ENCODE peak calls at places on chromosomes 13 and 19, in nine cellular contexts. T is suprapubic skin, M is GM23338, Y is nephron progenitor cell, L is breast epithelium, Q is astrocyte of the spinal cord, X is cardiac muscle cell, J is IMR-90, B is mesothelial cell of epicardium. G is an unnamed sample.

GRCh38 chr19:54105796-54106195 is 3.1 kb downstream of the NDUFA3 start:
- DNase-seq in Q (no peak), Y (no peak), M (no peak), T (no peak), X (no peak), B (no peak), J (no peak), L (no peak), G (no peak)

GRCh38 chr19:5106361-5106760 is 137.4 kb downstream of the KDM4B start:
- DNase-seq in M (no peak), Q (no peak), T (no peak), J (no peak), B (no peak), L (no peak), X (no peak), Y (no peak), G (no peak)

GRCh38 chr19:6674868-6675305 is 4.9 kb upstream of the TNFSF14 start:
- DNase-seq in T (no peak), M (peak), Y (peak), X (peak), L (peak), B (no peak), Q (peak), J (peak), G (peak)

GRCh38 chr13:62906896-62907295 is 1491.2 kb upstream of the PCDH20 start:
- DNase-seq in X (no peak), T (no peak), B (no peak), L (no peak), Q (no peak), Y (no peak), M (no peak), J (no peak), G (no peak)

GRCh38 chr19:36489920-36490415 is 607 bp upstream of the ZNF566 start:
- DNase-seq in T (peak), B (no peak), L (peak), Y (peak), J (peak), X (peak), Q (no peak), M (peak), G (peak)

GRCh38 chr19:52946322-52947310 is 16.1 kb downstream of the ZNF816 start:
- DNase-seq in J (peak), Y (peak), L (peak), B (no peak), X (peak), T (peak), M (peak), Q (peak), G (no peak)

GRCh38 chr13:39777527-39778061 is 122.1 kb downstream of the COG6 start:
- DNase-seq in Y (no peak), B (no peak), M (peak), Q (peak), L (no peak), T (no peak), X (peak), J (peak), G (peak)

GRCh38 chr13:76754414-76754813 is 131.8 kb downstream of the KCTD12 start:
- DNase-seq in M (no peak), B (no peak), X (peak), J (peak), Y (no peak), L (no peak), Q (peak), T (no peak), G (peak)

GRCh38 chr19:47143322-47144073 is 12.9 kb downstream of the SAE1 start:
- DNase-seq in L (no peak), J (no peak), T (no peak), Y (no peak), M (no peak), B (no peak), Q (no peak), X (no peak), G (no peak)

GRCh38 chr19:13339869-13340268 is 166.4 kb downstream of the CACNA1A start:
- DNase-seq in L (no peak), X (no peak), T (no peak), Q (no peak), J (no peak), M (peak), B (no peak), Y (no peak), G (no peak)

GRCh38 chr19:35468637-35469036 is 20.6 kb downstream of the FFAR2 start:
- DNase-seq in Q (no peak), J (no peak), B (no peak), M (peak), Y (peak), X (peak), T (no peak), L (no peak), G (peak)
- TF ChIP-seq CTCF in Q (peak), J (peak), B (peak), M (peak), Y (peak), X (peak), T (peak), L (peak), G (peak)

GRCh38 chr13:71977028-71977427 is 110.0 kb upstream of the DACH1 start:
- DNase-seq in Q (no peak), X (no peak), B (no peak), T (no peak), Y (no peak), M (no peak), J (no peak), L (no peak), G (no peak)

GRCh38 chr13:71979616-71980015 is 112.6 kb upstream of the DACH1 start:
- DNase-seq in Y (peak), T (no peak), M (peak), X (no peak), Q (peak), J (no peak), L (no peak), B (no peak), G (no peak)
- TF ChIP-seq CTCF in Y (peak), T (no peak), M (peak), X (no peak), Q (peak), J (no peak), L (no peak), B (no peak), G (no peak)

DNA sequence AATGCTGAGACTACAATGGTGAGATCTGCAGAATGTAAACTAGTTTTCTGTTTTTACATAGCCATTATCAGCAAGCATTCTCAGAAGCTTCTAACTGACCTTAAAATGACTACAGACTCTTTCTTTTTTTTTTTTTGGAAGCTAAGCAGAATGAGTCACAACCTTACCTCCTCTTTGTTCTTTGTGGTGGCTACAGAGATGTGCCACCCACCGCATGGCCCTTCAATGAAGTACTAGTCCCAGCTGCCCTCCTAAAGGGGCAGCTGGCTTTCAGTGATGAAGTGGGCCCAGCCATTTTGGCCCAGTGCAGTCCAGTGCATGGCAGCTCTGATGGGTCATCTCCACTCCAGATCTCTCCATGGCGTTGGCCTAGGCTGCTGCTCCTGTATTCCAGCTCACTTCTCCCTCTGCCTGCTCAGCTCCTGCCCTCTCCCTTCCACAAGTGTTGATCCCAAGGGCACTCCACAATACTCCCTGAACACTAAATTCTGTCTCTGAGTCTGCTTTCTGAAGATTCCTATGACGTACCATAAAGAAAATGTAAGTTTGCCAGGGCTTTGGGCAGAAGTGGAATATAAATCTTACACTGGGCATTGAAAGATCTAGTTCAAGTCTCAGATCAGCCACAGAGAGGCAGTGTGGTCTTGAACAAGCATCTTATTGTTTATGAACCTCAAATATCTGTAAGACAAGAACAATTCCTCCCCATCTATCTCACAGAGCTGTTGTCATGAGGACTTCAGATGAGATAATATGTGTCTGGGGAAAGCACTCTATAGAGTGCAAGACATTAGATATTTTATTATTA is 85.6 kb downstream of the RXFP2 start:
- DNase-seq in Y (no peak), B (no peak), M (no peak), T (no peak), Q (peak), J (peak), X (peak), L (no peak), G (peak)
- TF ChIP-seq CTCF in Y (no peak), B (no peak), M (peak), T (no peak), Q (no peak), J (peak), X (peak), L (no peak), G (peak)

DNA sequence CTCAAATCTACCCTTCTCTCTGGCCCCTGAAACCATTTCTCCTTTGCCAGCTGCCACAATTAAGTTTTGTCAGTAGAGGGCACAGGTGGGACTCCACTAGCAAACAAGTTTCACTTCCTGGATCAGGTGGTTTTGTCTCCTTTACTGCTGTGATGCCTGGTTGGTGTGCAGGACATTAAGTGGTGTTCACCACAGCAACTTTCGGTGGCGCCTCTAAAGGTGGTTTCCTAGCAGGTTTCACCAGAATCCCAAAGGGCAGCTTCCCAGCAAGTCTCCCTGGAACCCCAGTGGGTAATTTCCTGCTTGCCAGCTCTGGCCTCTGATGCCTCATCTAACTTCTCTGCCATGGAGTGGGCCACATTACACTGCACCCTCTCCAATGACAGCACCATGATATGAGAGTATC is 16.6 kb downstream of the MED4 start:
- DNase-seq in T (no peak), Y (no peak), M (peak), X (no peak), B (no peak), J (no peak), Q (no peak), L (no peak), G (no peak)
- TF ChIP-seq CTCF in T (no peak), Y (no peak), M (peak), X (peak), B (no peak), J (no peak), Q (peak), L (no peak), G (peak)

GRCh38 chr19:29673451-29674371 is 8.4 kb downstream of the PLEKHF1 start:
- DNase-seq in B (no peak), Y (no peak), X (no peak), M (no peak), L (no peak), Q (no peak), T (no peak), J (no peak), G (no peak)

GRCh38 chr19:29672933-29673336 is 7.7 kb downstream of the PLEKHF1 start:
- DNase-seq in T (no peak), B (no peak), L (no peak), X (no peak), J (no peak), M (no peak), Q (no peak), Y (no peak), G (no peak)

GRCh38 chr19:29672319-29672932 is 7.2 kb downstream of the PLEKHF1 start:
- DNase-seq in Q (no peak), X (no peak), B (no peak), L (no peak), M (no peak), J (no peak), Y (no peak), T (no peak), G (no peak)

GRCh38 chr19:29670255-29670654 is 5.0 kb downstream of the PLEKHF1 start:
- DNase-seq in X (no peak), Q (no peak), B (no peak), L (no peak), J (no peak), M (no peak), T (no peak), Y (no peak), G (no peak)

DNA sequence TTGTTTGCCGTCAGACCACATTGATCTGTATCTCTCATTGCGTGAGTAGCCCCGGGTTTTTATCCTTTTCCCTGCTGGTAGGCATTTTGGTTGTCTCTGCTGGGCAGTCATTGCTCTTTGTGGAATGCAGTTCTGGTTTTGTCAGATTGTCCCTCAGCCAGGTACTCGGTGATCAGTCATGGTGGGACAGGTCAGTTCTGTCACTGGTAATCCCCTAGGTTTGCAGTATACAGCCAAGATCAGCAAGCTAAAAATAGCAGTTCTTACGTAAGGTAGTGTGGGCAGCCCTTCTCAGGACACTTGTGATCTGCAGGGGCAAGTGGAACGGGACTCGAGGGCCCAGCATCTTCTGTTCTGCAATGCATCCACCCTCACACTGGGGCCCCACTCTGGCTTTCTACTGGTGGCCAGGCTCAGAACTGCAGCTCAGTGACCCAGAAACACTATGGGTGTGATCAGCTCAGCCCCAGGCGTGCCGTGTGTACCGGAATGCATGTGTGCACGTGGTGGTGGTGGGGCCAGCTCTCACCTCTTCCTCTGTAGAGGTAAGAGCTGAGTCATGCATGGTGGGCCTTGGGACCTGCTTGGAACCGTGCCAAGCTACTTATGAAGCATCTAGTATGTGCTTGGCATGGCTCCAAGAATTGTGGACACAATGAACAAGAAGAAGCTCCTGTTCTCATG is 6.3 kb downstream of the PLEKHF1 start:
- DNase-seq in Q (peak), Y (no peak), X (peak), T (no peak), L (peak), M (peak), J (no peak), B (no peak), G (peak)
- TF ChIP-seq CTCF in Q (no peak), Y (no peak), X (peak), T (peak), L (peak), M (no peak), J (no peak), B (peak), G (peak)

GRCh38 chr19:32464279-32464678 is 58.7 kb downstream of the DPY19L3 start:
- DNase-seq in T (no peak), M (no peak), J (peak), X (peak), Y (no peak), B (no peak), Q (peak), L (no peak), G (peak)
- TF ChIP-seq CTCF in T (no peak), M (no peak), J (peak), X (peak), Y (no peak), B (no peak), Q (peak), L (no peak), G (peak)

GRCh38 chr13:100128838-100129237 is 39.9 kb downstream of the PCCA start:
- DNase-seq in B (no peak), J (no peak), M (no peak), X (no peak), Y (no peak), T (no peak), L (no peak), Q (no peak), G (no peak)
- TF ChIP-seq CTCF in B (no peak), J (no peak), M (no peak), X (no peak), Y (no peak), T (no peak), L (no peak), Q (no peak), G (no peak)

GRCh38 chr13:111033172-111034133 is 81.7 kb upstream of the ARHGEF7 start:
- DNase-seq in Y (no peak), J (no peak), X (no peak), B (no peak), L (no peak), Q (no peak), M (no peak), T (no peak), G (no peak)
- TF ChIP-seq CTCF in Y (no peak), J (no peak), X (no peak), B (no peak), L (no peak), Q (no peak), M (peak), T (no peak), G (no peak)

G was measured in cardiac fibroblast.